ENCODE peak calls at places on chromosome 17, in seven cellular contexts. D is fibroblast of lung, K is GM23248, G is MM.1S, Z is PC-3, Y is A673, U is PC-9. V is an unnamed sample. For H3K9me3, the result is how much of the 10 kb centered on the place peaks cover.

GRCh38 chr17:1970843-1971384 is 54.2 kb downstream of the RTN4RL1 start:
- DNase-seq in D (no peak), G (no peak), Y (no peak), U (no peak), K (no peak), Z (no peak), V (no peak)

GRCh38 chr17:41530062-41531048 is 2.2 kb upstream of the KRT19 start:
- DNase-seq in Y (no peak), Z (peak), D (peak), K (peak), G (no peak), U (peak), V (peak)

GRCh38 chr17:64327201-64327930 is 63.3 kb downstream of the PECAM1 start:
- DNase-seq in Z (peak), U (no peak), G (no peak), Y (no peak), K (peak), D (peak), V (no peak)

GRCh38 chr17:76246080-76247066 is 6.1 kb upstream of the RNF157 start:
- DNase-seq in G (peak), D (peak), Z (no peak), K (peak), Y (no peak), U (no peak), V (peak)

GRCh38 chr17:68398731-68399637 is 58.3 kb downstream of the WIPI1 start:
- DNase-seq in K (peak), D (peak), Z (peak), Y (peak), U (peak), G (peak), V (peak)

GRCh38 chr17:17950347-17950746 is 21.9 kb downstream of the TOM1L2 start:
- DNase-seq in U (no peak), K (no peak), G (no peak), D (no peak), Y (no peak), Z (no peak), V (no peak)

GRCh38 chr17:72305964-72306551 is 185.2 kb downstream of the SOX9 start:
- DNase-seq in U (no peak), G (no peak), Z (no peak), K (peak), Y (no peak), D (peak), V (peak)

GRCh38 chr17:66975614-66976378 is 11.3 kb downstream of the CACNG4 start:
- DNase-seq in K (no peak), D (no peak), Y (peak), Z (peak), G (no peak), U (peak), V (no peak)

GRCh38 chr17:56593073-56593740 is at the start of gene NOG:
- DNase-seq in G (peak), U (peak), Y (peak), Z (peak), K (peak), D (peak), V (peak)

GRCh38 chr17:9484789-9485188 is 90.8 kb downstream of the STX8 start:
- DNase-seq in D (peak), Y (no peak), Z (no peak), K (peak), G (no peak), U (no peak), V (no peak)

GRCh38 chr17:8726477-8726876 is 18.2 kb downstream of the CCDC42 start:
- DNase-seq in Z (no peak), G (no peak), U (no peak), Y (no peak), D (no peak), K (no peak), V (no peak)

GRCh38 chr17:40516581-40517285 is 15.3 kb upstream of the TNS4 start:
- DNase-seq in Z (peak), G (peak), K (peak), D (no peak), U (peak), Y (no peak), V (no peak)

GRCh38 chr17:3860939-3861338 is 14.9 kb upstream of the NCBP3 start:
- DNase-seq in Y (no peak), U (no peak), Z (no peak), K (no peak), D (no peak), G (no peak), V (no peak)

GRCh38 chr17:50303051-50303450 is 28.8 kb downstream of the TMEM92 start:
- DNase-seq in U (no peak), Y (no peak), G (no peak), K (no peak), D (no peak), Z (no peak), V (no peak)

GRCh38 chr17:2484876-2485275 is 26.8 kb downstream of the METTL16 start:
- DNase-seq in Y (peak), D (no peak), Z (no peak), U (no peak), G (no peak), K (no peak), V (no peak)

GRCh38 chr17:28467456-28468025 is 5.9 kb upstream of the SLC13A2 start:
- DNase-seq in Z (no peak), G (no peak), D (peak), K (peak), U (no peak), Y (no peak), V (no peak)

GRCh38 chr17:72407336-72408121 is 286.7 kb downstream of the SOX9 start:
- DNase-seq in K (peak), D (peak), Y (peak), G (peak), Z (peak), U (peak), V (peak)

GRCh38 chr17:61294777-61295176 is 104.9 kb upstream of the TBX2 start:
- DNase-seq in U (peak), G (no peak), Z (peak), K (peak), D (peak), Y (peak), V (peak)

GRCh38 chr17:77609553-77610517 is 348.7 kb upstream of the TNRC6C start:
- DNase-seq in K (peak), G (peak), Z (no peak), Y (no peak), U (no peak), D (peak), V (no peak)

GRCh38 chr17:11391134-11391533 is 150.1 kb downstream of the SHISA6 start:
- DNase-seq in Y (peak), K (no peak), Z (no peak), G (no peak), U (no peak), D (no peak), V (peak)

GRCh38 chr17:76983075-76983411 is 114.8 kb downstream of the MGAT5B start:
- DNase-seq in D (no peak), K (no peak), Y (no peak), Z (no peak), U (no peak), G (no peak), V (no peak)

GRCh38 chr17:28427372-28427771 is 21.4 kb upstream of the SLC46A1 start:
- DNase-seq in G (no peak), Z (no peak), D (peak), K (peak), U (no peak), Y (peak), V (no peak)

GRCh38 chr17:75825748-75826370 is 18.3 kb downstream of the UNC13D start:
- DNase-seq in K (no peak), U (no peak), G (no peak), Z (no peak), Y (no peak), D (no peak), V (no peak)

GRCh38 chr17:38735161-38735997 is 5.2 kb downstream of the CISD3 start:
- DNase-seq in K (peak), D (peak), Z (peak), U (no peak), G (peak), Y (peak), V (peak)

GRCh38 chr17:33689725-33690124 is 396.6 kb upstream of the ASIC2 start:
- DNase-seq in Z (peak), K (peak), G (no peak), Y (no peak), D (no peak), U (no peak), V (no peak)

GRCh38 chr17:14745541-14745940 is 444.7 kb downstream of the HS3ST3B1 start:
- DNase-seq in K (peak), Z (no peak), D (peak), U (no peak), G (no peak), Y (no peak), V (no peak)

GRCh38 chr17:48127371-48128051 is 19.9 kb downstream of the SNX11 start:
- DNase-seq in Y (no peak), K (peak), D (no peak), G (no peak), Z (peak), U (peak), V (no peak)

GRCh38 chr17:49117581-49118230 is 14.9 kb upstream of the B4GALNT2 start:
- DNase-seq in Y (no peak), G (no peak), Z (peak), D (no peak), K (no peak), U (peak), V (no peak)

DNA sequence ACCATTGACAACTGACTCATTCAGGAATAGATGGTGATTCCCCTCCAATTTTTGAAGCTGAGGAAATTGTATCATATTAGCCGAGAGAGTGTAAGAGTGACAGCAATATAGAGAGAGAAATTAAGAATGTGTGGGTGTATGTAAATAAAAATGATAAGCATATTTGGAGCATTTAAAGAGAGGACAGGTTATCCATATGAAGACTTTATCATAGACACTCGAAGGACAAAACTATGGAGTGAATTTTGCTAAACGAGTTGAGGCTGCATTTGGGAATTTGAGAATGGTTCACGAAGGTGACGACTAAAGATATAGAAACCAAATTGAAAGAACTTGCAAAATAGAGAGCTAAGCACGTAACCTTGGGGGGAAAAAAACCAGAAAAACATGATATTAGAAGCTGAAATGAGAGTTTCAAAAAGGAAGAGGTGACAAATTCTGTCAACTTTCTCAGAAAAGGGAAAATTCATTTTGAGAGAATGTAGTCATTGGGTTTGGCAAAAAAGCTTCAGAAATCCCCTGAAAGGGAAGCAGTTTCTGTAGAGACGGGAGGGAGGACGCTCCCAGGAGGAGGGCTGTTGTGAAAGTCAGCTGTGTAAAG is 129.7 kb downstream of the KCNJ2 start:
- DNase-seq in Y (no peak), G (peak), U (no peak), K (no peak), Z (no peak), D (no peak), V (no peak)
- TF ChIP-seq EZH2 in Y (no peak), G (no peak), U (no peak), K (no peak), Z (no peak), D (no peak), V (no peak)

DNA sequence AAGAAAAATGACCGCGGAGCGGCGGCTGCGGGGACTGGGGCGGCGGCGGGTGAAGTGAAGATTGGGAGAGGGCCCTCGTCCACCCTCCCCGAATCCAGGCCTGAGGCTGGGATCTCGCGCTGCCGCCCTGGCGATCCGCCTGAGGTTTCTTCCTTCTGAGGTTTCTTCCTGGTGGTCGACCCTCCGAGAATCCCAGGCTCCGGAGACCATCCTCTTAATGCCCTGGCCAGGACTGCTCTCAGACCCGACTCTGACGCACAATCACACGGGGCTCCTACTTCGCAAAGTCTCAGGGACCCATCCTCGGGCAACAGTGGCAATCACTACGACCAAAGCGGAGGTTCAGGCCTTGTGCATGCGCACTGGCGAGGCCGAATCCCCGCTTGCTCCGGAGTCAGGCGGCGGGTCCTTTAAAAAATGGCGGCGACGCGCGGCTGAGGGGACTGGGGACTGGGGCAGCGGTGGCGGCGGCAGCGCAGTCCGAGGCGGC is 18.0 kb upstream of the KCNJ18 start:
- DNase-seq in D (no peak), K (no peak), G (no peak), Y (no peak), U (no peak), Z (no peak), V (no peak)
- H3K9me3 ChIP-seq in D (under half), K (under half), G (under half), Y (under half), U (under half), Z (under half), V (under half)

DNA sequence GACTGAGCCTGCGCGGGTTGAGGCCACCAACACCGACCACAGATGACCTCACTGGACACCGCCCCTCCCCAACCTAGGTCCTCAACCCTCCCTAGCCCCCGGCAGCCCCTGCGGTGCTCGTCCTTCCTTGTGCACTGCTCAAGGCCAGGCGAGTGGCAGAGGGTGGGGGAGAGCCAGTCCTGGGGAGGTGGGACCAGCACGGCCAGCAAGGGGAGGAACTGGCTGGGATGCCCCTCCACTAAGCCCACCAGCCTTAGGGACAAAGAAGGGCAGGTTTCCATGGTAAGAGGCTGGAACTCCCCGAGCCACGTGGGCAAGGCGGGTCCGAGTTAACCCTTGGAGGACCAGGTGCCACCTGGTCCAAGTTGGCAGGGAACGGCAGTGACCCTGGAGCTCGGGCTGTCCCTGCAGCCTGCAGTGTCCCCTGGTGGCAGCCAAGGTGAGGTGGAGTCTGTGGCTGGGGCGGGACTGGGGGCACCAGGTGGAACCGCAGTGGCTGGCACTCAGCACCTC is 9.2 kb downstream of the FSCN2 start:
- DNase-seq in Y (no peak), G (no peak), U (peak), D (no peak), Z (peak), K (no peak), V (peak)
- TF ChIP-seq EZH2 in Y (no peak), G (no peak), U (no peak), D (peak), Z (no peak), K (no peak), V (no peak)

DNA sequence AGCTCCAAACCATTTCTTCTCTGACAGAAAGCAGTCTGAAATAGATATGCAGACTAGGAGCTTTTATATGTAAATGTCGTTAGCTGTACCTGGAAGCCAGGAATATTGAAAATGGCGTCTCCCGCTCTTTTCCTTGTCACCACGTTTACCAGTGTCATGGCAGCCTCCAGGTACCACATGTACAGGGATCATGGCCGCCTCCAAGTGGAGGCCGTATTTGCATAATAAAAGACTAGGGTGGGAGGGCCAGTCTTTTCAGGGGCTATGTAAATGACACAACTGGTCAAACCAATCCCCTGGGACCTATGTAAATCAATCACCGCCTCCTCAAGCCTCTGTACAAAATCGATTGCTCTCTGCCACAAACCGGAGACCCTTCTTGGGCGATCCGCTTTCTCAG is 54.3 kb downstream of the MYOCD start:
- DNase-seq in K (no peak), D (no peak), Z (no peak), G (no peak), Y (no peak), U (no peak), V (no peak)
- H3K9me3 ChIP-seq in K (under half), D (under half), Z (under half), G (under half), Y (under half), U (under half), V (under half)

V was measured in hepatocyte.